ENCODE peak calls at places on chromosomes 16 and 17, in six cellular contexts. One of them, this sample, is unnamed.

GRCh38 chr16:65547799-65548446 is 426.1 kb upstream of the CDH11 start:
- DNase-seq in fibroblast of lung: peak
- DNase-seq in bronchial epithelial cell: peak
- DNase-seq in progenitor cell of endocrine pancreas: no peak
- DNase-seq in dorsolateral prefrontal cortex: no peak
- DNase-seq in sigmoid colon: no peak
- DNase-seq in this sample: no peak

GRCh38 chr17:44760474-44761308 is 1.9 kb downstream of the ADAM11 start:
- DNase-seq in fibroblast of lung: no peak
- DNase-seq in bronchial epithelial cell: no peak
- DNase-seq in progenitor cell of endocrine pancreas: no peak
- DNase-seq in dorsolateral prefrontal cortex: no peak
- DNase-seq in sigmoid colon: no peak
- DNase-seq in this sample: no peak

GRCh38 chr17:43418441-43419374 is 19.9 kb downstream of the ARL4D start:
- DNase-seq in fibroblast of lung: peak
- DNase-seq in bronchial epithelial cell: peak
- DNase-seq in progenitor cell of endocrine pancreas: no peak
- DNase-seq in dorsolateral prefrontal cortex: peak
- DNase-seq in sigmoid colon: peak
- DNase-seq in this sample: no peak

GRCh38 chr16:89104303-89104702 is 10.7 kb downstream of the ACSF3 start:
- DNase-seq in fibroblast of lung: no peak
- DNase-seq in bronchial epithelial cell: no peak
- DNase-seq in progenitor cell of endocrine pancreas: no peak
- DNase-seq in dorsolateral prefrontal cortex: peak
- DNase-seq in sigmoid colon: no peak
- DNase-seq in this sample: no peak

GRCh38 chr17:81020767-81021497 is 14.0 kb upstream of the BAIAP2 start:
- DNase-seq in fibroblast of lung: peak
- DNase-seq in bronchial epithelial cell: peak
- DNase-seq in progenitor cell of endocrine pancreas: no peak
- DNase-seq in dorsolateral prefrontal cortex: no peak
- DNase-seq in sigmoid colon: peak
- DNase-seq in this sample: no peak

GRCh38 chr16:69924777-69925191 is 26.4 kb upstream of the CLEC18A start:
- DNase-seq in fibroblast of lung: peak
- DNase-seq in bronchial epithelial cell: peak
- DNase-seq in progenitor cell of endocrine pancreas: peak
- DNase-seq in dorsolateral prefrontal cortex: no peak
- DNase-seq in sigmoid colon: peak
- DNase-seq in this sample: no peak

GRCh38 chr17:64185101-64185500 is 55.2 kb upstream of the ERN1 start:
- DNase-seq in fibroblast of lung: no peak
- DNase-seq in bronchial epithelial cell: no peak
- DNase-seq in progenitor cell of endocrine pancreas: no peak
- DNase-seq in dorsolateral prefrontal cortex: no peak
- DNase-seq in sigmoid colon: no peak
- DNase-seq in this sample: no peak

GRCh38 chr17:58960068-58960467 is 146.6 kb downstream of the TRIM37 start:
- DNase-seq in fibroblast of lung: peak
- DNase-seq in bronchial epithelial cell: peak
- DNase-seq in progenitor cell of endocrine pancreas: no peak
- DNase-seq in dorsolateral prefrontal cortex: no peak
- DNase-seq in sigmoid colon: no peak
- DNase-seq in this sample: peak

GRCh38 chr16:68406458-68407041 is 41.8 kb downstream of the SMPD3 start:
- DNase-seq in fibroblast of lung: peak
- DNase-seq in bronchial epithelial cell: peak
- DNase-seq in progenitor cell of endocrine pancreas: no peak
- DNase-seq in dorsolateral prefrontal cortex: no peak
- DNase-seq in sigmoid colon: no peak
- DNase-seq in this sample: no peak

GRCh38 chr17:79831367-79832210 is 7.7 kb downstream of the CBX4 start:
- DNase-seq in fibroblast of lung: no peak
- DNase-seq in bronchial epithelial cell: no peak
- DNase-seq in progenitor cell of endocrine pancreas: no peak
- DNase-seq in dorsolateral prefrontal cortex: peak
- DNase-seq in sigmoid colon: peak
- DNase-seq in this sample: no peak

GRCh38 chr17:72745241-72745640 is 347.2 kb downstream of the SLC39A11 start:
- DNase-seq in fibroblast of lung: no peak
- DNase-seq in bronchial epithelial cell: no peak
- DNase-seq in progenitor cell of endocrine pancreas: no peak
- DNase-seq in dorsolateral prefrontal cortex: no peak
- DNase-seq in sigmoid colon: no peak
- DNase-seq in this sample: no peak

GRCh38 chr17:9291912-9292562 is 270.7 kb downstream of the NTN1 start:
- DNase-seq in fibroblast of lung: peak
- DNase-seq in bronchial epithelial cell: peak
- DNase-seq in progenitor cell of endocrine pancreas: peak
- DNase-seq in dorsolateral prefrontal cortex: no peak
- DNase-seq in sigmoid colon: peak
- DNase-seq in this sample: peak

GRCh38 chr17:61904094-61904710 is 23.6 kb downstream of the INTS2 start:
- DNase-seq in fibroblast of lung: no peak
- DNase-seq in bronchial epithelial cell: no peak
- DNase-seq in progenitor cell of endocrine pancreas: no peak
- DNase-seq in dorsolateral prefrontal cortex: no peak
- DNase-seq in sigmoid colon: no peak
- DNase-seq in this sample: peak

GRCh38 chr17:5264930-5265329 is 17.2 kb upstream of the RABEP1 start:
- DNase-seq in fibroblast of lung: no peak
- DNase-seq in bronchial epithelial cell: no peak
- DNase-seq in progenitor cell of endocrine pancreas: no peak
- DNase-seq in dorsolateral prefrontal cortex: no peak
- DNase-seq in sigmoid colon: no peak
- DNase-seq in this sample: no peak

GRCh38 chr17:12691173-12691572 is 25.5 kb downstream of the MYOCD start:
- DNase-seq in fibroblast of lung: peak
- DNase-seq in bronchial epithelial cell: no peak
- DNase-seq in progenitor cell of endocrine pancreas: no peak
- DNase-seq in dorsolateral prefrontal cortex: no peak
- DNase-seq in sigmoid colon: peak
- DNase-seq in this sample: no peak

GRCh38 chr16:20695024-20695423 is 2.5 kb downstream of the ACSM1 start:
- DNase-seq in fibroblast of lung: no peak
- DNase-seq in bronchial epithelial cell: no peak
- DNase-seq in progenitor cell of endocrine pancreas: no peak
- DNase-seq in dorsolateral prefrontal cortex: no peak
- DNase-seq in sigmoid colon: no peak
- DNase-seq in this sample: no peak

GRCh38 chr16:11550651-11551498 is 35.8 kb downstream of the LITAF start:
- DNase-seq in fibroblast of lung: no peak
- DNase-seq in bronchial epithelial cell: no peak
- DNase-seq in progenitor cell of endocrine pancreas: no peak
- DNase-seq in dorsolateral prefrontal cortex: no peak
- DNase-seq in sigmoid colon: no peak
- DNase-seq in this sample: no peak

GRCh38 chr16:1884155-1884760 is 12.3 kb upstream of the MEIOB start:
- DNase-seq in fibroblast of lung: no peak
- DNase-seq in bronchial epithelial cell: peak
- DNase-seq in progenitor cell of endocrine pancreas: no peak
- DNase-seq in dorsolateral prefrontal cortex: no peak
- DNase-seq in sigmoid colon: no peak
- DNase-seq in this sample: no peak

GRCh38 chr17:60506312-60506711 is 19.7 kb downstream of the APPBP2 start:
- DNase-seq in fibroblast of lung: peak
- DNase-seq in bronchial epithelial cell: peak
- DNase-seq in progenitor cell of endocrine pancreas: no peak
- DNase-seq in dorsolateral prefrontal cortex: no peak
- DNase-seq in sigmoid colon: no peak
- DNase-seq in this sample: no peak

GRCh38 chr16:69444873-69445517 is 20.6 kb downstream of the CYB5B start:
- DNase-seq in fibroblast of lung: no peak
- DNase-seq in bronchial epithelial cell: no peak
- DNase-seq in progenitor cell of endocrine pancreas: no peak
- DNase-seq in dorsolateral prefrontal cortex: no peak
- DNase-seq in sigmoid colon: no peak
- DNase-seq in this sample: no peak

GRCh38 chr16:5678371-5678770 is 580.8 kb upstream of the EEF2KMT start:
- DNase-seq in fibroblast of lung: no peak
- DNase-seq in bronchial epithelial cell: no peak
- DNase-seq in progenitor cell of endocrine pancreas: peak
- DNase-seq in dorsolateral prefrontal cortex: no peak
- DNase-seq in sigmoid colon: no peak
- DNase-seq in this sample: no peak

GRCh38 chr17:19370493-19370960 is 7.8 kb upstream of the MAPK7 start:
- DNase-seq in fibroblast of lung: no peak
- DNase-seq in bronchial epithelial cell: no peak
- DNase-seq in progenitor cell of endocrine pancreas: no peak
- DNase-seq in dorsolateral prefrontal cortex: no peak
- DNase-seq in sigmoid colon: peak
- DNase-seq in this sample: peak

GRCh38 chr17:68291836-68292688 is 767 bp downstream of the ARSG start:
- DNase-seq in fibroblast of lung: peak
- DNase-seq in bronchial epithelial cell: peak
- DNase-seq in progenitor cell of endocrine pancreas: peak
- DNase-seq in dorsolateral prefrontal cortex: peak
- DNase-seq in sigmoid colon: peak
- DNase-seq in this sample: peak

DNA sequence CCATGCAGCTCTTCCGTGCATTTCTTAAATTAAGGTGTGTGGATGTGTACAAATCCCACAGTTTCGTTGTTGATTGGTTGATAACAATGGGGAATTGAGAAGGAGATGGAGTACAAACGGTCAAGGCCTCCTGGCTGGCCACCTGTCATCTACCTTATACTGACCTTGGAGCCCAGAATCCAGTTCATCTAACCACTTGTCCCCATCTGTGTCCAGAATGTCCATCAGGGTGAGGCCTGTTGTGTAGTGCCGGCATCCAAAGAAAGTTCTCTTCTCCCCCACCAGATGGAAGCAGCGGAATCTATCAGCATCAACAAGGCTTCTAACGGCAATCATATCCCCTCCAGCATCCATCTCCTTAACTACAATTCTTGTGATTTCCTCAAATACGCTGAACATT is 1.5 kb downstream of the GSDMB start:
- DNase-seq in fibroblast of lung: no peak
- DNase-seq in bronchial epithelial cell: no peak
- DNase-seq in progenitor cell of endocrine pancreas: no peak
- DNase-seq in dorsolateral prefrontal cortex: no peak
- DNase-seq in sigmoid colon: no peak
- DNase-seq in this sample: no peak
- TF ChIP-seq CTCF in fibroblast of lung: no peak
- TF ChIP-seq CTCF in bronchial epithelial cell: no peak
- TF ChIP-seq CTCF in progenitor cell of endocrine pancreas: no peak
- TF ChIP-seq CTCF in dorsolateral prefrontal cortex: no peak
- TF ChIP-seq CTCF in sigmoid colon: no peak
- TF ChIP-seq CTCF in this sample: no peak

GRCh38 chr16:57626420-57627170 is 1.8 kb upstream of the ADGRG1 start:
- DNase-seq in fibroblast of lung: no peak
- DNase-seq in bronchial epithelial cell: no peak
- DNase-seq in progenitor cell of endocrine pancreas: no peak
- DNase-seq in dorsolateral prefrontal cortex: no peak
- DNase-seq in sigmoid colon: no peak
- DNase-seq in this sample: no peak

GRCh38 chr16:57628782-57629181 is 352 bp downstream of the ADGRG1 start:
- DNase-seq in fibroblast of lung: no peak
- DNase-seq in bronchial epithelial cell: no peak
- DNase-seq in progenitor cell of endocrine pancreas: no peak
- DNase-seq in dorsolateral prefrontal cortex: no peak
- DNase-seq in sigmoid colon: no peak
- DNase-seq in this sample: no peak

GRCh38 chr16:57627184-57627871 is 1.1 kb upstream of the ADGRG1 start:
- DNase-seq in fibroblast of lung: peak
- DNase-seq in bronchial epithelial cell: peak
- DNase-seq in progenitor cell of endocrine pancreas: no peak
- DNase-seq in dorsolateral prefrontal cortex: no peak
- DNase-seq in sigmoid colon: no peak
- DNase-seq in this sample: no peak

GRCh38 chr16:57629516-57630401 is 1.3 kb downstream of the ADGRG1 start:
- DNase-seq in fibroblast of lung: no peak
- DNase-seq in bronchial epithelial cell: no peak
- DNase-seq in progenitor cell of endocrine pancreas: no peak
- DNase-seq in dorsolateral prefrontal cortex: no peak
- DNase-seq in sigmoid colon: no peak
- DNase-seq in this sample: no peak

DNA sequence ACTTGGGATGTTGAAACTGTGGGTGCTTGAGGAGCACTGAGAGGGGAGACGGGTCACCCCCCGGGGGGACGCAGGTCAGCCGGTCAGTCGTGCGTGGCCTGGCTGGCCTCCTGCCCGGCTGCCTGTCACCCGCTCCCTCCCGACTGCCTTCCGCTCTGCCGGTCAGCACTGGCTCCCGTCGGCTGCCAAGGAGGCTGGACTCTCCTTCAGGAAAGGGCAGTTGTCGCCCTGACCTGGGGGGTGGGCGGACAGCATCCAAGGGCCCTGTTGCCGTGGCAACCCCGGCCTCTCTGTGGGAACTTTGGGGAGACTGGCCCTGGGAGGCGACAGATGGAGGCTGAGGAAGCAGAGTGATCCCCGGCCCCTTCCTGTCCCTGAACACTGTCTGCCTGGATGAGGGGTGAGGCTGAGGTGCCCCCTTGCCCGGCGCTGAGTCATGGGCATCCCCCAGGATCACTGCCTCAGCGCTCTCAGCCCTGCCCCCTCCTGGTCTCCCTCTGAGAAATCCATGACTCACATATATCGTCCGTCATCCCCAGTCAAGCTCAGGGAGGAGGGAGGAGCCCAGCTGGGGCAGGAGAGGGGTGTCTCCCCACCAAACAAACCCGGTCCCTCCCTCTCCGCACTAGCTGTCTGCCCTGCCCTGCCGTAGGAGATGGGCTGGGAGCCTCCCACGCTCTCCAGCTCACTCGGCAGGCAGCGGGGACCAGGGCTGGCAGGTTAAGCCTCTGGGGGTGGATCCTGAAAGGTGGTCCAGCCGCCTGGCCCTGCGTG is at the start of gene ADGRG1:
- DNase-seq in fibroblast of lung: peak
- DNase-seq in bronchial epithelial cell: peak
- DNase-seq in progenitor cell of endocrine pancreas: no peak
- DNase-seq in dorsolateral prefrontal cortex: peak
- DNase-seq in sigmoid colon: peak
- DNase-seq in this sample: peak
- TF ChIP-seq CTCF in fibroblast of lung: peak
- TF ChIP-seq CTCF in bronchial epithelial cell: peak
- TF ChIP-seq CTCF in progenitor cell of endocrine pancreas: no peak
- TF ChIP-seq CTCF in dorsolateral prefrontal cortex: peak
- TF ChIP-seq CTCF in sigmoid colon: no peak
- TF ChIP-seq CTCF in this sample: no peak

GRCh38 chr17:15999141-15999973 is at the start of the genes TTC19 and ZSWIM7:
- DNase-seq in fibroblast of lung: peak
- DNase-seq in bronchial epithelial cell: peak
- DNase-seq in progenitor cell of endocrine pancreas: peak
- DNase-seq in dorsolateral prefrontal cortex: peak
- DNase-seq in sigmoid colon: peak
- DNase-seq in this sample: peak
- TF ChIP-seq CTCF in fibroblast of lung: no peak
- TF ChIP-seq CTCF in bronchial epithelial cell: peak
- TF ChIP-seq CTCF in progenitor cell of endocrine pancreas: no peak
- TF ChIP-seq CTCF in dorsolateral prefrontal cortex: no peak
- TF ChIP-seq CTCF in sigmoid colon: no peak
- TF ChIP-seq CTCF in this sample: peak

DNA sequence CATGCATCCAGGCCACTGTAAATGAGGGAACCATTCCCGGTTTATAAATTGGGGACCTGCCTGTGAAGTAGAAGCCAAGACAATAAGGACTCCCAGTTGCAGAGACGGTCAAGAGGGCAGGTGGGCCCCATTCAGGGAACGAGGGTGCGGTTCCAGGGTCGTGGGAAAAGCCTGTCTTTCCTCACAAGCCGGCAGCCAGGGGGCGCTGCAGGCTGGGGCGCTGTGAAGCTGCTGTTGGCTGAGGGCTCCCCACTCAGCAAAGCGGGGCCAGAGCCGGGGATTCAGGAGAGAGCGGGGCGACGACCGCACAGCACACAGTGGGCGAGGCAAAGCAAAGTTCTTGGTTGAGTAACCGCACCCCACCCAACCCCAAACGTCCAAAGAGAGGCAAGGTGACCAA is 24.9 kb downstream of the CDRT15 start:
- DNase-seq in fibroblast of lung: no peak
- DNase-seq in bronchial epithelial cell: no peak
- DNase-seq in progenitor cell of endocrine pancreas: no peak
- DNase-seq in dorsolateral prefrontal cortex: no peak
- DNase-seq in sigmoid colon: no peak
- DNase-seq in this sample: no peak
- TF ChIP-seq CTCF in fibroblast of lung: peak
- TF ChIP-seq CTCF in bronchial epithelial cell: peak
- TF ChIP-seq CTCF in progenitor cell of endocrine pancreas: no peak
- TF ChIP-seq CTCF in dorsolateral prefrontal cortex: peak
- TF ChIP-seq CTCF in sigmoid colon: no peak
- TF ChIP-seq CTCF in this sample: peak